ENCODE peak calls at places on chromosomes 16 and 17, in four cellular contexts. O, A, L and C are unnamed samples.

GRCh38 chr17:59373879-59374495 is 42.5 kb downstream of the YPEL2 start:
- DNase-seq in O (no peak), A (peak), L (peak), C (peak)

GRCh38 chr17:47279062-47279801 is 25.6 kb downstream of the ITGB3 start:
- DNase-seq in O (peak), A (peak), L (peak), C (peak)

GRCh38 chr16:55331648-55332185 is 7.7 kb downstream of the IRX6 start:
- DNase-seq in O (no peak), A (no peak), L (no peak), C (no peak)

GRCh38 chr17:52606590-52606989 is 448.1 kb upstream of the CA10 start:
- DNase-seq in O (no peak), A (no peak), L (no peak), C (no peak)

GRCh38 chr17:79024901-79025737 is 1.1 kb downstream of the C1QTNF1 start:
- DNase-seq in O (no peak), A (no peak), L (peak), C (no peak)

GRCh38 chr16:66537236-66537635 is 12.7 kb downstream of the TK2 start:
- DNase-seq in O (no peak), A (no peak), L (no peak), C (no peak)

GRCh38 chr16:66717776-66718175 is 21.2 kb upstream of the CMTM4 start:
- DNase-seq in O (no peak), A (no peak), L (no peak), C (no peak)

GRCh38 chr16:87434146-87434667 is 42.1 kb downstream of the MAP1LC3B start:
- DNase-seq in O (no peak), A (no peak), L (no peak), C (no peak)

GRCh38 chr17:67532326-67532871 is 155.3 kb downstream of the PITPNC1 start:
- DNase-seq in O (no peak), A (no peak), L (no peak), C (no peak)

GRCh38 chr17:82297280-82297803 is 20.1 kb downstream of the CD7 start:
- DNase-seq in O (no peak), A (no peak), L (peak), C (peak)

GRCh38 chr17:82298538-82299421 is 18.6 kb downstream of the CD7 start:
- DNase-seq in O (no peak), A (no peak), L (no peak), C (no peak)

GRCh38 chr17:82299452-82299851 is 18.0 kb downstream of the CD7 start:
- DNase-seq in O (no peak), A (no peak), L (no peak), C (no peak)

GRCh38 chr17:82296511-82297279 is 20.7 kb downstream of the CD7 start:
- DNase-seq in O (no peak), A (no peak), L (no peak), C (no peak)

GRCh38 chr17:82297804-82298537 is 19.4 kb downstream of the CD7 start:
- DNase-seq in O (peak), A (peak), L (peak), C (peak)
- H3K4me3 ChIP-seq in O (peak), A (peak), L (peak), C (peak)

DNA sequence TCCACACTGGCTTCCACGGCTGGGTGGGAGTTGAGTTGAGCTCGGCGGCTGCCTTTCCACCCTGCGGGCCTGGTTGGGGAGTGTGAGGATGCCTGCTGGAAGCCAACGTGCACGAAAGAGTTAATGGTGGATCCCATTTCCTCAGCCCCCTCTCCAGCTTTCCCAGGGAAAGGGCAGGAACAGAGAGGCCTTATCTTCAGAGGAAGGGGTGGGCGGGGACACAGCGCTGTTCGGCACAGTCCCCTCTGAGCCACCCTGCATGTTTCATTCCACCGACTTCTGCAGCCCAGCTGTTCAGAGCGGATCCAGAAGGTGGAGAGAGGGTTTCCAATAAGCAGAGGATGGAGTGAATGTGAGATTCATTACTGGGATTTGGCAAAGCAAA is 295.3 kb downstream of the SEC14L1 start:
- DNase-seq in O (no peak), A (peak), L (no peak), C (peak)
- H3K4me3 ChIP-seq in O (no peak), A (no peak), L (no peak), C (no peak)

GRCh38 chr17:43033947-43034622 is 9.1 kb downstream of the RND2 start:
- DNase-seq in O (no peak), A (no peak), L (no peak), C (no peak)
- H3K4me3 ChIP-seq in O (no peak), A (no peak), L (no peak), C (no peak)

DNA sequence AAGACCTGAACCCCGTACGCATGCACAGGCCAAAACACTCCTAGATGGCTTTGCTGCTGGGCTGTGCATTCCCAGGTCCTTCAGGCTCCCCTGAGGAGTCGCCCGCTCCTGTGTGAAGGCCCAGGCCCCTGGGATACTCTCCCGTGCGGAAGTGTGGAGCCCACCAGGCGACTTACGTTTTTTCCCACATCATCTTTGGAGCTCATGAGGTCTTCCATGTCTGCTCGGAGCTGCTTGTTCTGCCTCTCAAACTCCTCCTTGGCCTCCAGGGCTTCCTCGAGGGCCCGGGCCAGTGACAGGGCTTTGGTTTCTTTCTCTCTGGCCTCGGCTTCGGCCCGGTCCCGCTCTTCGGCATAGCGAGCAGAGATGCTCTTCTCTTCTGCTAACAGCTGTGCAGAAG is 56.4 kb downstream of the NDEL1 start:
- DNase-seq in O (no peak), A (no peak), L (no peak), C (no peak)
- H3K4me3 ChIP-seq in O (no peak), A (no peak), L (no peak), C (no peak)

DNA sequence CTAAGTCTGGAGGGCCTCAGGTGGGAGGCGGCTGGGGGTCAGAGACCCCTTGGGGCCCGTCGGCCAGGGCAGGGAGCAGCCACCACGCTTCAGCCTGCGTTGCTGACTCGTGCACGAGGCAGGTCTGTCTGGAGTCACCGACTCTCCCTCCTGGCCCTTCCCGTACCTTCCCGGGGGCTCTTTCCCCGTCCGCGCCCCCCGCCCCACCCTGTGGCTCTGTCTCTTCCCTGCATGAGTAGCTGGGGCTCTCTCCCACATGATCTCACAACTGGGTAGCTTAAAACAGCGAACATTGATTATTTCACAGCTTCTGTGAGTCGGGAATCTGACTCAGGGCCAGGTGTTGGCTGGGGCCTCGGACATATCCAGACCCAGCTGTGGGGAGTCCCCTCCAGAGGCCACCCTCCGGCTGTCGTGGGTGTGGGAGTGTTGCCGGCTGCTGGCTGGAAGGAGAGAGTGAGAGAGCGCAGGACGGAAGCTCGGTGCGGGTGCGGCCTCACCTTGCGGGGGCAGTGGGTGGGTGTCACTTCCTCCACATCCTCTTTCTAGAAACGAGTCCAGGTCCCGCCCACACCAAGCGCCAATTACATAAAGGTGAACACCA is 17.3 kb downstream of the BAHCC1 start:
- DNase-seq in O (no peak), A (peak), L (peak), C (no peak)
- H3K4me3 ChIP-seq in O (no peak), A (no peak), L (no peak), C (no peak)

GRCh38 chr17:7436556-7437368 is 1.5 kb downstream of the TMEM102 start:
- DNase-seq in O (no peak), A (peak), L (peak), C (peak)
- H3K4me3 ChIP-seq in O (peak), A (peak), L (peak), C (peak)